ENCODE peak calls at places on chromosomes 16 and 17, in seven cellular contexts. Q is cardiac muscle cell, C is stomach, D is adrenal gland, T is upper lobe of right lung, Z is adipocyte, G is kidney. U is an unnamed sample. For H3K4me1, the result is how much of the 10 kb centered on the place peaks cover.

GRCh38 chr16:82016964-82017363 is 5.7 kb upstream of the SDR42E1 start:
- DNase-seq in Q (peak), Z (peak), D (no peak), T (no peak), G (no peak), C (no peak), U (no peak)

GRCh38 chr17:73541561-73541981 is 102.7 kb downstream of the SDK2 start:
- DNase-seq in Q (no peak), G (no peak), C (no peak), T (no peak), D (no peak), Z (no peak), U (no peak)

GRCh38 chr16:70692130-70692470 is 6.2 kb upstream of the MTSS2 start:
- DNase-seq in Z (no peak), C (no peak), Q (no peak), T (no peak), D (no peak), G (no peak), U (no peak)

GRCh38 chr17:36652716-36653115 is 51.3 kb downstream of the MRM1 start:
- DNase-seq in T (no peak), Q (no peak), D (no peak), C (no peak), G (no peak), Z (no peak), U (no peak)

GRCh38 chr16:65101009-65101408 is 20.9 kb downstream of the CDH11 start:
- DNase-seq in Q (no peak), Z (no peak), T (no peak), D (no peak), G (no peak), C (no peak), U (no peak)

GRCh38 chr16:71626018-71626857 is at the start of gene MARVELD3:
- DNase-seq in Z (peak), C (peak), T (peak), G (peak), D (no peak), Q (no peak), U (peak)

GRCh38 chr17:76033139-76033538 is 6.0 kb upstream of the EVPL start:
- DNase-seq in Q (no peak), Z (no peak), G (no peak), C (no peak), T (no peak), D (no peak), U (no peak)

GRCh38 chr17:79620207-79621038 is 9.6 kb upstream of the RBFOX3 start:
- DNase-seq in D (peak), Q (no peak), G (peak), Z (no peak), C (no peak), T (peak), U (peak)

GRCh38 chr16:10368984-10369551 is 16.8 kb upstream of the ATF7IP2 start:
- DNase-seq in D (no peak), G (no peak), Z (peak), C (no peak), T (no peak), Q (no peak), U (no peak)

GRCh38 chr16:65118866-65119265 is 3.0 kb downstream of the CDH11 start:
- DNase-seq in Z (peak), Q (no peak), C (no peak), G (no peak), T (no peak), D (no peak), U (no peak)

GRCh38 chr17:35097776-35098175 is 21.9 kb downstream of the RAD51D start:
- DNase-seq in Q (no peak), T (no peak), D (no peak), Z (no peak), C (no peak), G (no peak), U (no peak)
- H3K4me1 ChIP-seq in Q (under half), T (under half), D (under half), Z (under half), C (under half), G (under half), U (under half)

GRCh38 chr16:58419241-58420012 is 27.2 kb downstream of the GINS3 start:
- DNase-seq in D (peak), Q (no peak), G (no peak), C (no peak), Z (no peak), T (peak), U (no peak)

GRCh38 chr16:58421529-58421928 is 29.3 kb downstream of the GINS3 start:
- DNase-seq in G (no peak), Z (no peak), T (peak), C (no peak), D (peak), Q (peak), U (peak)

GRCh38 chr16:58418601-58419000 is 26.3 kb downstream of the GINS3 start:
- DNase-seq in Q (peak), D (peak), T (no peak), C (no peak), G (no peak), Z (peak), U (peak)

GRCh38 chr16:58422809-58423208 is 30.5 kb downstream of the GINS3 start:
- DNase-seq in D (no peak), C (no peak), Q (peak), G (no peak), Z (no peak), T (no peak), U (no peak)

DNA sequence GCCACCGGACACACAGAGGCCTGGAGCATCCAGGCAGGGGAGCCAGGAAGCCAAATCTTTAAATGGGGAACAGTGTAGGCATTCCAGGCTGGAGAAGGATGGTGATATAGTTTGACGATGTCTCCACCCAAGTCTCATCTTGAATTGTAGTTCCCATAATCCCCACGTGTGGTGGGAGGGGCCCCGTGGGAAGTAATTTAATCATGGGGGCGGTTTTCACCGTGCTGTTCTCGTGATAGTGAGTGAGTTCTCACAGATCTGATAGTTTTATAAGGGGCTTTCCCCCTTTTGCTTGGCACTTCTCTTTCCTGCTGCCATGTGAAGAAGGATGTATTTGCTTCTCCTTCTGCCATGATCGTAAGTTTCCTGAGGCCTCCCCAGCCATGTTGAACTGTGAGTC is 28.8 kb downstream of the GINS3 start:
- DNase-seq in G (no peak), T (peak), D (peak), Z (no peak), C (no peak), Q (no peak), U (no peak)
- H3K4me1 ChIP-seq in G (under half), T (under half), D (under half), Z (under half), C (under half), Q (under half), U (under half)

GRCh38 chr16:87848676-87849345 is 20.5 kb downstream of the SLC7A5 start:
- DNase-seq in Z (no peak), T (no peak), C (peak), D (no peak), Q (no peak), G (no peak), U (no peak)

GRCh38 chr16:87849419-87850008 is 19.8 kb downstream of the SLC7A5 start:
- DNase-seq in Q (no peak), Z (no peak), D (no peak), T (no peak), C (peak), G (no peak), U (no peak)

GRCh38 chr16:87847467-87847784 is 21.9 kb downstream of the SLC7A5 start:
- DNase-seq in C (no peak), Q (no peak), G (no peak), T (no peak), D (no peak), Z (no peak), U (no peak)

GRCh38 chr16:87846705-87847466 is 22.4 kb downstream of the SLC7A5 start:
- DNase-seq in Z (no peak), G (no peak), C (no peak), Q (no peak), D (no peak), T (no peak), U (no peak)

GRCh38 chr16:87847785-87848675 is 21.3 kb downstream of the SLC7A5 start:
- DNase-seq in G (no peak), Z (no peak), D (no peak), Q (peak), C (peak), T (no peak), U (peak)
- H3K4me1 ChIP-seq in G (under half), Z (under half), D (under half), Q (under half), C (half or more), T (under half), U (under half)

GRCh38 chr17:6161456-6161855 is 91.3 kb downstream of the WSCD1 start:
- DNase-seq in Z (no peak), C (no peak), T (no peak), Q (no peak), D (no peak), G (no peak), U (no peak)
- H3K4me1 ChIP-seq in Z (under half), C (under half), T (under half), Q (under half), D (under half), G (under half), U (under half)

DNA sequence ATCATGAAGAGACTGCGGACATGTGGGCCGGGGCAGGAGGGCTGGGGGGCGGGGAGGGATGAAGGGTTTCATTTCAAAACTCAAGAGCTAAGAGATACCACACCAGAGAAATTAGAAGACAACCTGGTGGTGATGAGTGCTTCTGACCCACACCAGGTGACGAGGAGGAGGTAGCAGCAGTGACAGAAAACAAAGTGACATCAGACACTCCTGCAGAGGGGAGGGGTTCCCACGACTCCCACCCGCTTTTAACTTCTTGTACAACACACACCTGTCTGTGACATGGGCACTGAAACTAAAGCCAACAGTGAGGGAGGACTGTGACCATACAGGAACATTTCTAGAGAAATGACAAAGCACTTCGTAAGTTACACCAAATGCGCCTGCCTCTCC is 112.9 kb downstream of the ANKRD11 start:
- DNase-seq in G (no peak), D (no peak), Z (no peak), Q (no peak), C (no peak), T (no peak), U (no peak)
- H3K4me1 ChIP-seq in G (under half), D (half or more), Z (under half), Q (half or more), C (half or more), T (under half), U (under half)